ENCODE peak calls at places on chromosomes 13 and 19, in four cellular contexts. V is T-helper 1 cell, H is hepatocyte, G is NCI-H345. K is an unnamed sample.

GRCh38 chr13:84774111-84774510 is 891.8 kb upstream of the SLITRK1 start:
- DNase-seq in H (no peak), V (no peak), G (no peak), K (no peak)

GRCh38 chr19:56930647-56931592 is 90.4 kb upstream of the PEG3 start:
- DNase-seq in V (no peak), H (no peak), G (no peak), K (no peak)

GRCh38 chr13:110414283-110414682 is 107.2 kb downstream of the COL4A2 start:
- DNase-seq in H (no peak), V (no peak), G (no peak), K (no peak)

GRCh38 chr19:590396-590745 is 690 bp downstream of the HCN2 start:
- DNase-seq in V (peak), H (peak), G (peak), K (peak)

GRCh38 chr13:51192348-51192747 is 29.9 kb upstream of the FAM124A start:
- DNase-seq in G (no peak), H (no peak), V (no peak), K (no peak)

GRCh38 chr19:54554006-54554405 is 19.6 kb upstream of the LILRA2 start:
- DNase-seq in G (no peak), H (no peak), V (no peak), K (no peak)

GRCh38 chr19:6739884-6740588 is 556 bp downstream of the TRIP10 start:
- DNase-seq in G (no peak), H (peak), V (no peak), K (peak)

GRCh38 chr19:44624840-44625354 is 11.5 kb downstream of the IGSF23 start:
- DNase-seq in H (no peak), G (no peak), V (no peak), K (no peak)

GRCh38 chr19:46000497-46001246 is 5.4 kb downstream of the CCDC61 start:
- DNase-seq in V (peak), H (peak), G (peak), K (no peak)

GRCh38 chr13:98581971-98582702 is 5.2 kb upstream of the STK24 start:
- DNase-seq in V (no peak), G (peak), H (peak), K (peak)

GRCh38 chr13:59856281-59856810 is 307.4 kb downstream of the DIAPH3 start:
- DNase-seq in V (no peak), H (no peak), G (no peak), K (no peak)

GRCh38 chr19:6498294-6499036 is 3.6 kb downstream of the TUBB4A start:
- DNase-seq in G (no peak), H (no peak), V (no peak), K (no peak)

GRCh38 chr19:46748325-46749109 is 2.3 kb upstream of the STRN4 start:
- DNase-seq in H (peak), V (peak), G (no peak), K (peak)

GRCh38 chr19:14073232-14073924 is 792 bp downstream of the MISP3 start:
- DNase-seq in H (peak), G (peak), V (peak), K (peak)

GRCh38 chr13:76846363-76846762 is 39.8 kb downstream of the KCTD12 start:
- DNase-seq in H (no peak), G (no peak), V (no peak), K (no peak)

GRCh38 chr19:29088761-29089160 is 124.2 kb downstream of the UQCRFS1 start:
- DNase-seq in V (no peak), H (no peak), G (no peak), K (no peak)

GRCh38 chr13:84867246-84867645 is 932.0 kb downstream of the SLITRK6 start:
- DNase-seq in H (no peak), G (no peak), V (no peak), K (peak)

GRCh38 chr19:47124937-47125668 is 5.5 kb upstream of the SAE1 start:
- DNase-seq in G (peak), H (peak), V (no peak), K (peak)

GRCh38 chr19:51078104-51078503 is 4.6 kb downstream of the KLK14 start:
- DNase-seq in G (no peak), H (no peak), V (no peak), K (no peak)

GRCh38 chr13:98103531-98103930 is 39.4 kb upstream of the FARP1 start:
- DNase-seq in H (no peak), G (no peak), V (no peak), K (no peak)

GRCh38 chr19:49890349-49891311 is 6.1 kb downstream of the IL4I1 start:
- DNase-seq in G (no peak), V (peak), H (peak), K (peak)

GRCh38 chr13:23790591-23791170 is 98.5 kb downstream of the MIPEP start:
- DNase-seq in G (no peak), H (no peak), V (no peak), K (peak)

GRCh38 chr13:58594978-58595600 is 963.5 kb downstream of the PCDH17 start:
- DNase-seq in V (no peak), G (no peak), H (no peak), K (no peak)

GRCh38 chr13:46146898-46147297 is 35.1 kb downstream of the LCP1 start:
- DNase-seq in V (no peak), G (peak), H (peak), K (no peak)

GRCh38 chr19:13838071-13838942 is 38.6 kb upstream of the NANOS3 start:
- DNase-seq in V (no peak), H (no peak), G (no peak), K (no peak)

GRCh38 chr13:91684746-91685145 is 286.3 kb downstream of the GPC5 start:
- DNase-seq in H (no peak), V (no peak), G (no peak), K (no peak)

GRCh38 chr13:26255717-26256277 is 1.9 kb downstream of the CDK8 start:
- DNase-seq in G (no peak), H (peak), V (no peak), K (peak)

GRCh38 chr19:46860846-46861690 is at the start of gene ARHGAP35:
- DNase-seq in H (peak), G (peak), V (peak), K (peak)